ENCODE peak calls at places on chromosomes 6 and 20, in four cellular contexts. Z is SJSA1, J is colonic mucosa, F is breast epithelium. A is an unnamed sample. For H3K4me1, the result is how much of the 10 kb centered on the place peaks cover.

GRCh38 chr6:147958683-147959082 is 384.0 kb upstream of the SASH1 start:
- DNase-seq in J (no peak), Z (no peak), F (no peak), A (no peak)

GRCh38 chr6:110951986-110952794 is 6.3 kb upstream of the GTF3C6 start:
- DNase-seq in F (no peak), Z (peak), J (no peak), A (no peak)

GRCh38 chr20:24004470-24004869 is 15.9 kb upstream of the GGTLC1 start:
- DNase-seq in Z (no peak), F (no peak), J (no peak), A (no peak)

GRCh38 chr6:144119376-144119775 is 24.0 kb upstream of the SF3B5 start:
- DNase-seq in J (no peak), Z (no peak), F (no peak), A (no peak)

GRCh38 chr6:6131492-6132109 is 124.9 kb upstream of the NRN1 start:
- DNase-seq in F (no peak), J (no peak), Z (no peak), A (no peak)

GRCh38 chr20:40763646-40764295 is 74.7 kb upstream of the MAFB start:
- DNase-seq in J (no peak), F (no peak), Z (no peak), A (no peak)

GRCh38 chr6:165439928-165440554 is 130.6 kb upstream of the C6orf118 start:
- DNase-seq in Z (no peak), F (no peak), J (no peak), A (no peak)

GRCh38 chr20:25009218-25010145 is 16.9 kb upstream of the APMAP start:
- DNase-seq in J (no peak), F (no peak), Z (peak), A (no peak)

GRCh38 chr6:113674075-113674474 is 183.1 kb upstream of the MARCKS start:
- DNase-seq in J (no peak), F (no peak), Z (no peak), A (no peak)

GRCh38 chr6:7568021-7568420 is 22.0 kb upstream of the SNRNP48 start:
- DNase-seq in J (no peak), F (no peak), Z (no peak), A (no peak)

GRCh38 chr20:49695830-49696229 is 17.8 kb downstream of the B4GALT5 start:
- DNase-seq in F (no peak), Z (no peak), J (no peak), A (no peak)
- H3K4me1 ChIP-seq in F (under half), Z (under half), J (under half), A (half or more)

GRCh38 chr20:62410742-62411478 is 3.8 kb upstream of the CABLES2 start:
- DNase-seq in Z (no peak), F (no peak), J (no peak), A (no peak)
- H3K4me3 ChIP-seq in Z (no peak), F (no peak), J (peak), A (no peak)

DNA sequence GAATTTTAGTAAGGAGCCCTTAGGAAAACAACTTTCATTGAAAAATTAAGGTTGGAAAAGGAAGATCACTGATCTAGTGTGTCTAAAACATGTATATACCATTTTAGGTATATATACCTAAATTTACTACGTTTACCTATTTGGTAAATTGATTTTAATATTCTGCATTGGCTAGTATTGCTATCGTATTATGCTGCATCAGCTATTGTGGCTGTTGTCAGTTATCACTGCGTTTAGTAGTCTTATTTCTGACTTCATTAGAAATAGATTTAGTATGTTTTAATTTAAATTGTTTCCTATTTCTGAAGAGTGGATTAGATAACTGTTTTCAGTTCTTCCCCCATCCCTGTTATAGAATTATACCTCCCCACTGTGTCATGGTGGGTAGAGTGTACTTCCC is 101.7 kb upstream of the ARG1 start:
- DNase-seq in Z (no peak), J (no peak), F (no peak), A (no peak)
- H3K27ac ChIP-seq in Z (no peak), J (no peak), F (no peak), A (no peak)

GRCh38 chr20:49644980-49645565 is 68.6 kb downstream of the B4GALT5 start:
- DNase-seq in Z (no peak), J (no peak), F (no peak), A (no peak)

GRCh38 chr20:49646126-49646525 is 67.6 kb downstream of the B4GALT5 start:
- DNase-seq in Z (no peak), F (no peak), J (no peak), A (no peak)

GRCh38 chr20:49649672-49650071 is 64.0 kb downstream of the B4GALT5 start:
- DNase-seq in F (no peak), J (no peak), Z (no peak), A (no peak)

GRCh38 chr20:49647509-49647908 is 66.2 kb downstream of the B4GALT5 start:
- DNase-seq in J (no peak), Z (no peak), F (no peak), A (no peak)

DNA sequence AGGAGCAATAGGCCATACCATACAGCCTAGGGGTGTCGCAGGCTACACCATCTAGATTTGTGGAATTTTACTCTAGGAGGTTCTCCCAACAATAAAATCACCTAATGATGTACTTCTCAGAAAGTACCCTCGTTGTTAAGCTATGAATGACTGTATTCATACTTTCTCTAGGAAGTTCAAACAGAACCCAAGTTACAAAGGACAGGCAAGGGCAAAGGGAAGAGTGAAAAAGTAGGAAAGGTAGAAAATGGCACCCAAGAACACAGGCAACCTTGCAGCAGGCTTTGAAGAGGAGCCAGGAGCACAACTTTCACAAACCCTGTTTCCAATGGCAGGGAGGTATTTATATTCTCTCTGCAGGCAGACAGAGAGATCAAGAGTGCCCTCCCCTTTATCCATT is 67.2 kb downstream of the B4GALT5 start:
- DNase-seq in F (no peak), J (no peak), Z (no peak), A (no peak)
- H3K4me1 ChIP-seq in F (under half), J (under half), Z (under half), A (under half)

GRCh38 chr20:33999025-33999629 is 5.4 kb downstream of the RALY start:
- DNase-seq in J (no peak), F (no peak), Z (no peak), A (no peak)
- H3K4me3 ChIP-seq in J (no peak), F (no peak), Z (no peak), A (no peak)

GRCh38 chr6:36852481-36853147 is 13.4 kb upstream of the CPNE5 start:
- DNase-seq in F (no peak), J (no peak), Z (no peak), A (no peak)
- H3K27ac ChIP-seq in F (peak), J (no peak), Z (peak), A (peak)

A was measured in vagina.